ENCODE peak calls at places on chromosomes 11 and 22, in four cellular contexts. T is GM12878, B is HepG2, N is H1. V is an unnamed sample.

GRCh38 chr22:33539902-33540751 is 380.1 kb downstream of the LARGE1 start:
- DNase-seq in B (peak; percentile 100), T (no peak), N (no peak), V (no peak)

GRCh38 chr11:56740886-56741285 is 7.6 kb downstream of the OR9G4 start:
- DNase-seq in B (no peak), N (no peak), T (no peak), V (no peak)

GRCh38 chr11:123799438-123799837 is 6.7 kb downstream of the OR6M1 start:
- DNase-seq in N (no peak), B (no peak), T (no peak), V (no peak)

GRCh38 chr11:19929655-19930054 is 217.0 kb downstream of the NAV2 start:
- DNase-seq in T (no peak), B (no peak), N (no peak), V (no peak)

GRCh38 chr11:73429121-73429740 is 53.0 kb downstream of the RELT start:
- DNase-seq in B (no peak), T (no peak), N (no peak), V (no peak)

GRCh38 chr11:27464155-27464759 is 8.3 kb downstream of the LGR4 start:
- DNase-seq in T (no peak), B (no peak), N (no peak), V (no peak)

GRCh38 chr22:31126128-31126868 is 3.5 kb downstream of the INPP5J start:
- DNase-seq in T (no peak), N (no peak), B (no peak), V (no peak)

GRCh38 chr22:19631899-19632670 is 82.2 kb upstream of the SEPTIN5 start:
- DNase-seq in N (no peak), T (no peak), B (peak; percentile 32), V (peak; percentile 62)

GRCh38 chr22:44181033-44181911 is 547 bp downstream of the PARVG start:
- DNase-seq in N (no peak), T (no peak), B (no peak), V (no peak)

GRCh38 chr11:44611687-44612437 is 46.4 kb downstream of the CD82 start:
- DNase-seq in T (peak; percentile 86), B (no peak), N (no peak), V (no peak)

GRCh38 chr11:76782526-76783293 is 446 bp upstream of the TSKU start:
- DNase-seq in N (peak; percentile 65), B (peak; percentile 82), T (no peak), V (peak; percentile 90)
- TF ChIP-seq SUZ12 in N (no peak), B (no peak), T (no peak), V (no peak)

GRCh38 chr11:64999478-64999877 is 2.7 kb upstream of the BATF2 start:
- DNase-seq in B (no peak), T (no peak), N (no peak), V (no peak)
- TF ChIP-seq SP1 in B (no peak), T (no peak), N (no peak), V (no peak)

DNA sequence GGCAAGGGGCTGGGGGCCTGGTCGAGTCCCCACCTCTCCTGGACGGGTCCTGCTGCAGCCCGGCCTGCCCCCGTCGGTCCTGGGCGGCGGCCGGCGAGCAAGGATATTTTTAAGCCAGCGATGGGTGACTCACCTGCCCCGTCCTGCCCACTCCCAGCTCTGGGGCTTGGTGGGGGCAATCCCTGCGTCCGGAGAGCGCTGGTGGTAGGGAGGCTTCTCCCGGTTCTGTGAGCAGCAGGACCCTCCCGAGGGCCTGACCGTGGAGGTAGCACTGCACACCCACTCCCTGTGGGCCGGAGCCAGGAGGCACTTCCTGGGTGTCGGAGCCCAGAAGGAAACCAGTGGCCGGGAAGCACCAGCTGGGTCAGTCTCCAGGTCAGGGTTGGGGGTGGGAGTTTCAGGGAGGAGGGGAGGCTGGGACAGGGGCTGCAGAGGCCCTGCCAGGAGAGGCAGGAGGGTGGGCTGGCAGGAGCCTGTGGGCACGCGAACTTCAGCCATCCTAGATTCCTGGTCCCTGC is 467 bp downstream of the EPS8L2 start:
- DNase-seq in B (no peak), N (no peak), T (no peak), V (no peak)
- TF ChIP-seq SUZ12 in B (no peak), N (peak; percentile 21), T (no peak), V (no peak)

DNA sequence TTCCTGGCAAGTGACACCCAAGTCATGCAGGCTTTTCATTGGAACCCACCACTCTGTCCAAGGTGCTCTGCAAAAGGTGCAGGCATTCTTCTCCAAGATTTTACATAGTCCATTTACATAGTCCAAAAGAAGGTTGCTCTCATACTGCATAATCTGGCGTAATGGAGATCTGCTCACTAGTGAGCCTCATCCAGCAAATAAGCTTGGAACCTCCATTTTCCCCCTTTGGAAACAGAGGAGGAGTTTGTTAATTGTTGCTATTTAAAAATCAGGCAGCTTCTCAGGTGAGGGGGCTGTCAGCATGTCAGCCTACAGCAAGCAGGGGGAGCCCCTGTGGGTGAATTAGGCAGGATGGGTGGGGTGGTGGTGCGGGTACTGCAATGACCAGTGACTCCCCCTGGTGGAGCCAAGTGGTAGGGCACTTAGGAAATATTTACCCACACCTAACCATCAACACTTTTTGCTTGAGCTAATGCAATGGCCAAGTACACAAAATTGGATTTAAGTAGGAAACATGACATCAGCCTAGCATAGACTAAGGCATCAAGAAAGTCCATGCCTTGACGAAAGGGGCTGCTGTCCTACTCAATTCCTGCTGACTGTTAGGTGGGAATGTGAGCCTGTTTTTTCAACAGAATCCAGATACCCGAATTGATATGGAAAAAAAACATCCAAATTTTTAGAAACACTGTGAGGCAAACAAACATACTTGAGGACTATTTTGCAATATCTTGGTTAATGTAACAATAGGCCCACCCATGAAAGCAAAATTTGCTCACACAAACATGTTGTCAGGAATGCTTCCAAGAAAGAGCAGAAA is 64.5 kb downstream of the AMBRA1 start:
- DNase-seq in B (peak; percentile 55), N (peak; percentile 60), T (no peak), V (peak; percentile 83)
- TF ChIP-seq SP1 in B (no peak), N (no peak), T (no peak), V (no peak)

GRCh38 chr11:110295487-110296225 is 758 bp downstream of the RDX start:
- DNase-seq in T (peak; percentile 21), B (no peak), N (no peak), V (peak; percentile 53)
- TF ChIP-seq SUZ12 in T (no peak), B (no peak), N (no peak), V (no peak)

GRCh38 chr11:12695221-12695794 is 21.1 kb downstream of the TEAD1 start:
- DNase-seq in B (no peak), N (no peak), T (no peak), V (no peak)

GRCh38 chr11:12693075-12693473 is 18.9 kb downstream of the TEAD1 start:
- DNase-seq in T (no peak), B (no peak), N (no peak), V (no peak)

GRCh38 chr11:12692238-12693074 is 18.2 kb downstream of the TEAD1 start:
- DNase-seq in N (no peak), B (peak; percentile 94), T (no peak), V (peak; percentile 69)

GRCh38 chr11:12694182-12694531 is 19.9 kb downstream of the TEAD1 start:
- DNase-seq in N (no peak), T (no peak), B (no peak), V (no peak)

GRCh38 chr11:12693485-12694181 is 19.4 kb downstream of the TEAD1 start:
- DNase-seq in B (peak; percentile 48), N (no peak), T (no peak), V (no peak)
- TF ChIP-seq SP1 in B (no peak), N (no peak), T (no peak), V (no peak)

DNA sequence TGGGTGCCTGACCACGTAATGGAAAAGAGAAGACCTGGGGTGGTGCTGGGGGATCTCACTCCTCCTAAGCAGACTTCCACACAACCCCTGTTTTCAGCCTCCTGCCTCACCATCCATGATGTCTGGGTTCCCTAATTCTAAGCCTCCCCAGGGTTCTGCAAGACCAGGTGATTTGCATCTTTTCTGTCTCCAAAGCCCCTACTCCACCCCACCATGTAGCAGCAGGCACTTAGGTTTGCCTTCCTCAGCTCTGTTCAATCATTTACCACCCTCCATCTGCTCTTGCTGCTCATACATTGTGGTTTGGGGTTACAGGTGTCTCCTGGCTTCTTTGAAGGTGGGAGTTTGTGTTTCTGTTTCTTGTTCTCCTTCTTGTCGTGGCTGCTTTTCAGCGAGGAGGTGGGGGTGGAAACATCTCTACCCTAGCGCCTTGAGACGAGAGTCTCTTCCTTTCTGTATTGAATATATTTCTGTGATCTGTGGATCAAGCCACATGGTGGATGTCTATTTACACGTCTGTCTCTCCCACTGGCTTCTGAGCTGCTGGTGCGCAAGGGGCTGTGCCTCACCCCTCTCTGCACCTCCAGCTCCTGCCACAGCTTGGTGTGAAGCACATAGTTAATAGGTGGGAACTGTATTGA is 6.6 kb upstream of the SSTR3 start:
- DNase-seq in B (no peak), T (peak; percentile 99), N (no peak), V (no peak)
- TF ChIP-seq SUZ12 in B (no peak), T (no peak), N (no peak), V (no peak)